ENCODE peak calls at places on chromosomes 16 and 17, in four cellular contexts. C, K, I and T are unnamed samples.

GRCh38 chr17:1957037-1957436 is 68.1 kb downstream of the RTN4RL1 start:
- DNase-seq in C (no peak), K (no peak), I (no peak), T (no peak)

GRCh38 chr16:65782537-65783290 is 583.8 kb upstream of the CDH5 start:
- DNase-seq in C (peak; percentile 14), K (no peak), I (no peak), T (no peak)

GRCh38 chr16:2784536-2785100 is 2.7 kb downstream of the PRSS33 start:
- DNase-seq in C (no peak), K (peak; percentile 44), I (no peak), T (no peak)

GRCh38 chr17:3801043-3801746 is at the start of gene ITGAE:
- DNase-seq in C (no peak), K (peak; percentile 58), I (peak; percentile 77), T (no peak)

GRCh38 chr17:81203136-81203535 is 19.6 kb downstream of the CEP131 start:
- DNase-seq in C (no peak), K (no peak), I (no peak), T (no peak)

GRCh38 chr17:5138616-5139453 is 23.0 kb downstream of the USP6 start:
- DNase-seq in C (no peak), K (no peak), I (no peak), T (no peak)

GRCh38 chr16:23491490-23492391 is 18.6 kb downstream of the GGA2 start:
- DNase-seq in C (no peak), K (no peak), I (peak; percentile 53), T (no peak)

GRCh38 chr16:3689731-3690130 is 27.6 kb downstream of the TRAP1 start:
- DNase-seq in C (no peak), K (no peak), I (no peak), T (no peak)

GRCh38 chr16:68370921-68371651 is 60.3 kb downstream of the PRMT7 start:
- DNase-seq in C (no peak), K (peak; percentile 77), I (peak; percentile 87), T (no peak)

GRCh38 chr17:5413682-5414081 is 5.8 kb downstream of the NUP88 start:
- DNase-seq in C (no peak), K (no peak), I (no peak), T (no peak)

GRCh38 chr17:16462070-16462864 is 29.7 kb downstream of the LRRC75A start:
- DNase-seq in C (no peak), K (no peak), I (no peak), T (no peak)

GRCh38 chr16:13298676-13299075 is 397.3 kb downstream of the SHISA9 start:
- DNase-seq in C (no peak), K (no peak), I (no peak), T (no peak)

GRCh38 chr16:30076276-30076791 is 540 bp downstream of the PPP4C start:
- DNase-seq in C (no peak), K (no peak), I (no peak), T (no peak)

GRCh38 chr16:17777461-17777863 is 306.7 kb upstream of the XYLT1 start:
- DNase-seq in C (no peak), K (no peak), I (no peak), T (no peak)

GRCh38 chr16:31705371-31705770 is 168.2 kb upstream of the ZNF267 start:
- DNase-seq in C (no peak), K (no peak), I (no peak), T (no peak)

GRCh38 chr17:31472137-31472536 is 80.7 kb downstream of the RAB11FIP4 start:
- DNase-seq in C (no peak), K (no peak), I (no peak), T (no peak)

GRCh38 chr17:2957631-2958286 is 105.6 kb downstream of the OR1D5 start:
- DNase-seq in C (no peak), K (no peak), I (peak; percentile 18), T (peak; percentile 68)

GRCh38 chr16:67466581-67466980 is 14.4 kb downstream of the ATP6V0D1 start:
- DNase-seq in C (no peak), K (no peak), I (no peak), T (no peak)

GRCh38 chr17:69468211-69468610 is 53.7 kb downstream of the MAP2K6 start:
- DNase-seq in C (no peak), K (no peak), I (no peak), T (no peak)

GRCh38 chr17:35545150-35545549 is 7.7 kb upstream of the SLFN12L start:
- DNase-seq in C (no peak), K (no peak), I (no peak), T (no peak)

GRCh38 chr16:12721841-12722467 is 81.7 kb downstream of the CPPED1 start:
- DNase-seq in C (no peak), K (no peak), I (no peak), T (no peak)

GRCh38 chr17:77325826-77326581 is 185.2 kb downstream of the SEC14L1 start:
- DNase-seq in C (peak; percentile 20), K (peak; percentile 58), I (peak; percentile 82), T (peak; percentile 22)

GRCh38 chr16:12228607-12229499 is 252.3 kb downstream of the SNX29 start:
- DNase-seq in C (peak; percentile 35), K (peak; percentile 86), I (no peak), T (peak; percentile 89)

GRCh38 chr17:19554393-19554792 is 20.7 kb downstream of the SLC47A1 start:
- DNase-seq in C (peak; percentile 63), K (no peak), I (no peak), T (no peak)

GRCh38 chr16:79621027-79621426 is 20.5 kb upstream of the MAF start:
- DNase-seq in C (no peak), K (no peak), I (no peak), T (no peak)

GRCh38 chr16:79269211-79269863 is 331.2 kb downstream of the MAF start:
- DNase-seq in C (no peak), K (no peak), I (no peak), T (peak; percentile 34)

GRCh38 chr17:41930009-41930832 is at the start of gene ODAD4:
- DNase-seq in C (peak; percentile 96), K (peak; percentile 98), I (peak; percentile 99), T (peak; percentile 99)
- TF ChIP-seq POLR2A in C (no peak), K (peak; percentile 89), I (no peak), T (no peak)

GRCh38 chr17:50476545-50477315 is 1.9 kb upstream of the RSAD1 start:
- DNase-seq in C (no peak), K (peak; percentile 72), I (peak; percentile 47), T (no peak)

GRCh38 chr17:50479522-50480141 is 972 bp downstream of the RSAD1 start:
- DNase-seq in C (peak; percentile 67), K (peak; percentile 91), I (peak; percentile 92), T (peak; percentile 73)

GRCh38 chr17:50478391-50479361 is at the start of gene RSAD1:
- DNase-seq in C (peak; percentile 80), K (peak; percentile 95), I (peak; percentile 98), T (peak; percentile 97)

GRCh38 chr17:50480142-50480764 is 1.6 kb downstream of the RSAD1 start:
- DNase-seq in C (no peak), K (peak; percentile 48), I (peak; percentile 2), T (no peak)

DNA sequence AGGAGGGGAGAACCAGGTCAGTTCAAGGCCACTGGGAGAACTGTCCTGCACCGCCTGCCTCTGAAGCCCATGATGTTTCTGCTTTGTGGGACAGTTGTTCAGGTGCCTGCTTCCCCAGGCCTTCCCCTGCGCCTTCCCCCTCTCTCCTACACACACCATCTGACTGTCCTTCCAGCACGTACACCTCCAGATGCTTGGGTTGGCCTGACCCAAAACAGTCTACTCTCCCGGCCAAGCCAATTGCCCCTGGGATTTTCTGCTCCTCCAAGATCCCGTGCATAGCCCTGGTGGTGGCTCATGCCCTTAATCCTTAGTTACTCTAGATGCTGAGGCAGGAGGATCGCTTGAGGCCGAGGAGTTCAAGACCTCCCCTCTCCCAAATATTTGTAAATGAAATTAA is 684 bp upstream of the RSAD1 start:
- DNase-seq in C (no peak), K (no peak), I (no peak), T (no peak)
- H3K4me3 ChIP-seq in C (peak overlapping the region; percentile 75), K (no peak overlapping the region), I (no peak overlapping the region), T (no peak overlapping the region)

DNA sequence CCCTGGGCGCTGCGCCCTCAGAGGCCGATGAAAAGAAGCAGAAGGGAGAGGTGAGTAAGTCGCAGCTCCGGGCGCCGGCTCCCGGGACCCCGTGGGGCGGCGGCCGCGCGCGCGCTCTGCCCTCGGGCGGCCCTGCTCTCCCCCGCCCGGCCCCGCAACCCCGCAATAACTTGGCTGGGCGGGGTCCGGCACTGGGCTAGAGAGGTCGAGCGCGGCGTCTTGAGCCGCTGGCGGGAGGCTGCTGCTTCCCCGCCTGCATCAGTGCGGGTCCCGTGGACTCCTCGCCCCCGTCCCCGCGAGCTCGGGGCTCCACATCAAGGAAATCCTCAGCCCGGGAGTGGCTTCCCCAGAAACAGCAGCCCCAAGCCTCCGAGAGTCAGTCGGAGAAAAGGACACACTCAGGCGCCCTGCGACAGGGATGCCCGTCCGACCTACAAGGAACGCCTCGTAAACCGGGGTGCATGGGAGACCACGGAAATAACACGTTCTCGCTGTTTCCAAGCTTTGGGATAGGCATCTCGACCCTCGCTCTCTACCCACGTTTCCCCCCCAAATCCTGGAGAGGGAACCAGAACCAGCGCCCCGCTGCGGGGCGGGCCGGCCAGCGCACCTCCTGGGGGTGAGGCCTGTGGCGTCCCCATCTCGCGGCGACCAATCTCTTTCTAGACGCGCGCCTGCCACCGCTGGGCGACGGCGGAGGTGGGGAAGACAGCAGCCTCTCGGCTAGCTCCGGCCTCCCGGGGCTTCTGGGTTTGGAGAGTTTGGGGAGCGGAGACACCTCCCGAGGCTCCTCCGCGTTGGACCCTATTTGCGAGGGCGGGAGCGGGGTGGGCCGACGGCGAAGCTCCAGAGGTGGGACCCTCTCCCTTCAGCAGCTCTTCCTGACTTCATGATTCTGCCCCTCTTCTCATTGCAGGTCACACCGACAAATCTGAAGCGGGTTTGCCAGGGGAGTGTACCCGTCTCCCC is 809 bp upstream of the ABHD15 start:
- DNase-seq in C (peak; percentile 50), K (peak; percentile 93), I (peak; percentile 96), T (peak; percentile 94)
- TF ChIP-seq CTCF in C (peak; percentile 27), K (peak; percentile 52), I (peak; percentile 17), T (no peak)

DNA sequence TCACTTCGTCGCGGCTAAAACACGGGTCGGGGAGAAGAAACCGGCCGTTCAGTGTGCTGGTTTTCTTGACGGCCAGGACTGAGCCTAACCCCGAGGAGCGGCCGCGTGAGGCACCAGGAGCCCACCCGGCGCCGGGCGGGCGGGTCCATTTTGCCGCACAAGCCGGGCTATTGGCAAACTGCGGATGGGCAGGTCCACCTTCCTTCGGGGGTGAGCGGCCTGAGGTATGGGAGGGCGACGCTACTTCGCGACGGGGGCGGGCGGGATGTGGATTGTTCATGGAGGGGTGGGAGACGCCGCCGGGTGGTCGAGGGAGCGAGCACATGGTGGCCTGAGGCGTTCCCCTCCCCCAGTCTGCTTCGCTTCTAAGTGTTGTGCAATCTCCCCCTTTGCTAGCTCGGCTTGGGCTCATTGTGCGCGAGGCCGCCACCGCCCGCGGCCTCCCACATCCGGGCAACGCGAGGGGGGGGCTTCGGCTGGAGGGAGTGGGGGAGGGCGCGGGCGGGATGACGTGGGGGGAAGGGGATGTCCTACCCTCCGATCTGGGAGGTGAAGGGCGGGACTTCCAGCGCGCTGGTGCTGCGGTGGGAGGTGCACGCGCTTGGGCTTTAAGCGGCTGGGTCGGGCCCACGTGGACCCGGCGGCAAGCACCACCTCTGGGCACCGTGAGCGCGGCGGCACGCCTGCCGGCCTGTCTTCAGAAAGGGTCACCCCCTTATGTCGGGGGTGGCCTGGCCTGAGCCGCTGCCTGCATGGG is 5.9 kb upstream of the CD68 start:
- DNase-seq in C (peak; percentile 89), K (peak; percentile 95), I (peak; percentile 97), T (peak; percentile 98)
- TF ChIP-seq POLR2A in C (peak; percentile 16), K (peak; percentile 53), I (no peak), T (no peak)

GRCh38 chr16:396199-396598 is 800 bp upstream of the NME4 start:
- DNase-seq in C (no peak), K (no peak), I (no peak), T (no peak)
- H3K4me3 ChIP-seq in C (no peak overlapping the region), K (no peak overlapping the region), I (peak overlapping the region; percentile 36), T (no peak overlapping the region)

GRCh38 chr17:76148015-76148326 is 6.9 kb upstream of the FOXJ1 start:
- DNase-seq in C (no peak), K (no peak), I (no peak), T (no peak)
- TF ChIP-seq CTCF in C (no peak), K (no peak), I (no peak), T (no peak)